ENCODE peak calls at places on chromosome 14, in nine cellular contexts. X, D, L, K, F, A, W, O and E are unnamed samples.

GRCh38 chr14:90624228-90624627 is 192.0 kb downstream of the TTC7B start:
- DNase-seq in F (no peak), X (peak; percentile 30), W (no peak), D (no peak), O (no peak), K (peak; percentile 71), L (no peak), A (no peak), E (peak; percentile 66)

GRCh38 chr14:99554757-99555531 is 49.1 kb downstream of the CCDC85C start:
- DNase-seq in O (no peak), F (peak; percentile 77), K (no peak), X (no peak), W (no peak), A (no peak), D (no peak), L (peak; percentile 76), E (peak; percentile 48)

GRCh38 chr14:68525516-68525915 is 267.4 kb downstream of the ZFP36L1 start:
- DNase-seq in O (no peak), K (no peak), A (no peak), X (no peak), L (peak; percentile 12), D (no peak), W (no peak), F (no peak), E (no peak)

GRCh38 chr14:101600891-101601602 is 39.8 kb downstream of the DIO3 start:
- DNase-seq in K (peak; percentile 55), X (no peak), F (no peak), L (no peak), W (no peak), A (no peak), O (no peak), D (no peak), E (no peak)

GRCh38 chr14:106522990-106523389 is 996.6 kb downstream of the TMEM121 start:
- DNase-seq in K (no peak), F (no peak), W (no peak), L (no peak), A (no peak), D (no peak), O (no peak), X (no peak), E (no peak)

GRCh38 chr14:22164616-22165015 is 424.4 kb downstream of the DAD1 start:
- DNase-seq in X (no peak), F (no peak), L (no peak), O (no peak), A (no peak), K (no peak), W (no peak), D (no peak), E (no peak)

GRCh38 chr14:96824283-96824682 is 27.1 kb downstream of the VRK1 start:
- DNase-seq in D (no peak), O (peak; percentile 69), X (no peak), L (no peak), W (no peak), K (no peak), A (no peak), F (no peak), E (no peak)

GRCh38 chr14:106459971-106460730 is 933.8 kb downstream of the TMEM121 start:
- DNase-seq in K (no peak), W (no peak), A (peak; percentile 75), L (no peak), X (peak; percentile 11), F (peak; percentile 33), D (no peak), O (no peak), E (no peak)

GRCh38 chr14:103480595-103480994 is 42.0 kb downstream of the CKB start:
- DNase-seq in A (no peak), D (no peak), X (no peak), F (no peak), O (no peak), W (no peak), L (no peak), K (peak; percentile 5), E (no peak)

GRCh38 chr14:92688434-92689375 is 59.7 kb downstream of the LGMN start:
- DNase-seq in F (peak; percentile 25), O (no peak), D (peak; percentile 57), A (no peak), W (no peak), K (no peak), L (no peak), X (no peak), E (no peak)

GRCh38 chr14:92685784-92686355 is 62.6 kb downstream of the LGMN start:
- DNase-seq in L (no peak), W (no peak), D (no peak), A (no peak), O (no peak), K (no peak), F (no peak), X (no peak), E (no peak)

GRCh38 chr14:92686411-92686762 is 62.0 kb downstream of the LGMN start:
- DNase-seq in F (no peak), A (no peak), O (no peak), K (no peak), W (no peak), D (no peak), L (no peak), X (no peak), E (no peak)

GRCh38 chr14:92687681-92688433 is 60.6 kb downstream of the LGMN start:
- DNase-seq in K (no peak), F (peak; percentile 28), A (no peak), O (peak; percentile 25), D (no peak), W (no peak), X (peak; percentile 57), L (no peak), E (peak; percentile 81)

DNA sequence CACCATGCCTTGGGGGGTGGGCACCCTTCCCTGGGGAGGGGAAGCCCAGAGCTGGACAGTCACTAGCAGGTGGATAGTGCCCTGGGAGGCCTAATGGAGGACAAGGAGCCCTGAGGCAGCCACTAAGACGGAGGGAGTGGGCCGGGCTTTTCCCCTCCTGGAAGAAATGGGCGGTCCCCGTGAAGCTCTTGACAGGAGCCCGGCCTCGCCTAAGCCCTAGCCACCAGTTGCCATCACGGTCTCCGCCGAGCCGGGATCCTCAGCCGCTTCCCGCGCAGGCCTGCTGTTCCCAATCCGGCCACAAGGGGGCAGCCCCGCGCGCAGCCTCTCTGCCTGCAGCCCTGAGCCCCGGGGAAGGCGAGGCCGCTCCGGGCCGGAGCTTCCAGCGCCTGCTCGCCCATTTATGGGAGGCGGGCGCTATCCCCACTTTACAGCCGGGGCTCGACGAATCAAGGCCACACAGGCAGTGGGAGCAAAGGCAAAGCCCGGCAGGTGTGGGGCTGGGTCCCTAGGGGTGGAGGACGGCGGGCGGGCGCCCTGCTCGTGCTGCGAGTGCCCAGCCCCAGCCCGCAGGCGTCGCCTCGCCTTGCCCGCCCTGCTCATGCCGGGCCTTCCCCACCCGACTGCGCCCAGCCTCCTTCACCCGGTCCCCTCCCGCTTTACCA is 61.5 kb downstream of the LGMN start:
- DNase-seq in F (peak; percentile 72), X (peak; percentile 81), L (peak; percentile 51), W (no peak), A (peak; percentile 78), O (peak; percentile 78), D (peak; percentile 84), K (peak; percentile 86), E (peak; percentile 93)
- H3K4me3 ChIP-seq in F (no peak overlapping the region), X (no peak overlapping the region), L (peak overlapping the region; percentile 19), W (peak overlapping the region; percentile 63), A (no peak overlapping the region), O (peak overlapping the region; percentile 32), D (peak overlapping the region; percentile 32), K (peak overlapping the region; percentile 64), E (peak overlapping the region; percentile 27)

GRCh38 chr14:35992816-35993511 is 166.8 kb downstream of the BRMS1L start:
- DNase-seq in O (no peak), L (no peak), X (no peak), W (no peak), A (no peak), F (no peak), K (no peak), D (no peak), E (no peak)
- H3K27ac ChIP-seq in O (no peak overlapping the region), L (no peak overlapping the region), X (no peak overlapping the region), W (no peak overlapping the region), A (no peak overlapping the region), F (no peak overlapping the region), K (no peak overlapping the region), D (no peak overlapping the region), E (no peak overlapping the region)

DNA sequence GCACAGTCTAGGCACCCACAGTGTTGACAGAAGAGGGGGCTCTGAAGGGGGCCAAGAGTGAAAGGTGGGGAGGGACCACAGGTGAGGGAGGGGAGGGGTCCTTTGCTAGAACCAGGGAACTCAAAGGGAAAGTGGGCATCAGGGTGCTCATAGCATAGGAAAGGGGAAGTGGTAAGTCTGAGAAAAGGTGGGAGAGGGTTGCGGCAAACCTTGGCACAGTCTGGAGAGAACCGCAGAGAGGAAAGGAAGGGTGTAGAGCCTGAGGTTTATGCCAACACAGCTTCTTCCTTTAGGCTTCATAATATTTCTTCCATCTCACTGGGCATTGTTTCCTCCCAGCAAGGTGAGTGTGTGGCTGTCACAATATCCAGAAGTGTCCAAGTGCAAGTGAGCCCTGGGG is 11.5 kb upstream of the PLEK2 start:
- DNase-seq in A (no peak), X (no peak), L (no peak), D (no peak), O (no peak), W (no peak), F (no peak), K (no peak), E (no peak)
- H3K4me3 ChIP-seq in A (no peak overlapping the region), X (no peak overlapping the region), L (no peak overlapping the region), D (no peak overlapping the region), O (no peak overlapping the region), W (no peak overlapping the region), F (no peak overlapping the region), K (no peak overlapping the region), E (no peak overlapping the region)

GRCh38 chr14:77315115-77315944 is 5.4 kb downstream of the POMT2 start:
- DNase-seq in L (no peak), D (no peak), K (no peak), A (no peak), X (no peak), O (no peak), W (no peak), F (no peak), E (no peak)

GRCh38 chr14:77313374-77313773 is 7.3 kb downstream of the POMT2 start:
- DNase-seq in X (no peak), F (no peak), L (no peak), K (no peak), O (no peak), A (no peak), D (no peak), W (no peak), E (no peak)

GRCh38 chr14:77316872-77317271 is 3.8 kb downstream of the POMT2 start:
- DNase-seq in W (no peak), A (no peak), D (no peak), K (no peak), X (no peak), L (peak; percentile 54), O (no peak), F (peak; percentile 75), E (no peak)

GRCh38 chr14:77314043-77314442 is 6.6 kb downstream of the POMT2 start:
- DNase-seq in O (peak; percentile 68), K (no peak), F (no peak), D (no peak), A (no peak), X (no peak), W (no peak), L (peak; percentile 47), E (no peak)

DNA sequence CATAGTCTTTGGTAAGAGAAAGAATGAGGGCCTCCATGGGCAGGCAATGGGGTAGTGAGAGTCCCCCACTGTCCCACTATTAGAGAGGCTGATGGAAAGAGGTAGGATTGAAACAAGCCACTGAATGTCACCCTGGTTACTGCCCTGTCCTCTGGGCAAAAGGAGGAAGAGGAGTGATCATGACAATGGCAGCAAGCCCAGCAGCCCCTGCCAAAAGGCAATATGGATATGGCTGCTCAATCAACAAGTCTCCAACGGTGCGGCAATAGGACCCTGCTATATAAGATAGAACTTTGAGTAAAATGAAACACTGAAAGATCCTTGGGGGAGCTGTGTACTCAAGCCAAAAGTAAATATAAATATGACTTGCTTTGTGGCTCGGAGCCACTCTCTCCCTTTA is 6.1 kb downstream of the POMT2 start:
- DNase-seq in L (no peak), W (no peak), K (no peak), X (no peak), A (no peak), O (no peak), D (no peak), F (no peak), E (no peak)
- H3K27ac ChIP-seq in L (peak overlapping the region; percentile 83), W (no peak overlapping the region), K (no peak overlapping the region), X (no peak overlapping the region), A (no peak overlapping the region), O (peak overlapping the region; percentile 29), D (no peak overlapping the region), F (no peak overlapping the region), E (no peak overlapping the region)